ENCODE peak calls at places on chromosomes 2 and 18, in eight cellular contexts. E, U, T, N, L, H, K and O are unnamed samples.

GRCh38 chr2:119383410-119384140 is 16.8 kb downstream of the DBI start:
- DNase-seq in E (peak; percentile 90), U (peak; percentile 33), K (no peak), N (no peak), T (peak; percentile 56), L (peak; percentile 25), H (no peak), O (peak; percentile 41)

GRCh38 chr2:240988571-240989271 is 9.7 kb upstream of the SNED1 start:
- DNase-seq in T (no peak), L (no peak), H (no peak), E (peak; percentile 1), N (no peak), K (peak; percentile 54), U (no peak), O (peak; percentile 41)

GRCh38 chr2:130198343-130198742 is at the start of gene TUBA3E:
- DNase-seq in L (no peak), H (no peak), T (no peak), K (no peak), E (no peak), U (no peak), N (no peak), O (no peak)

GRCh38 chr18:59660976-59661743 is 36.1 kb downstream of the CCBE1 start:
- DNase-seq in N (peak; percentile 40), L (no peak), E (no peak), T (no peak), K (no peak), H (peak; percentile 83), U (no peak), O (no peak)

GRCh38 chr18:3151379-3152264 is 68.1 kb downstream of the MYOM1 start:
- DNase-seq in E (no peak), H (peak; percentile 54), L (no peak), U (peak; percentile 35), N (peak; percentile 2), K (no peak), T (peak; percentile 59), O (no peak)

GRCh38 chr2:81894451-81894990 is 1590.0 kb upstream of the LRRTM1 start:
- DNase-seq in L (no peak), N (no peak), H (peak; percentile 70), E (no peak), T (no peak), K (no peak), U (peak; percentile 49), O (no peak)

GRCh38 chr2:167761465-167762136 is 485.8 kb downstream of the STK39 start:
- DNase-seq in E (no peak), K (no peak), U (peak; percentile 20), N (no peak), H (no peak), L (no peak), T (no peak), O (no peak)

GRCh38 chr2:239882781-239883180 is 142.4 kb downstream of the NDUFA10 start:
- DNase-seq in N (no peak), K (no peak), H (no peak), E (no peak), L (no peak), T (no peak), U (no peak), O (peak; percentile 57)

GRCh38 chr2:86592547-86593230 is 29.4 kb upstream of the CHMP3 start:
- DNase-seq in K (peak; percentile 66), N (peak; percentile 22), E (no peak), H (no peak), T (no peak), L (no peak), U (no peak), O (peak; percentile 27)

GRCh38 chr18:6414118-6414722 is 491 bp downstream of the L3MBTL4 start:
- DNase-seq in N (no peak), U (peak; percentile 80), T (no peak), L (peak; percentile 72), E (peak; percentile 84), H (peak; percentile 18), K (peak; percentile 80), O (peak; percentile 87)

GRCh38 chr2:20614201-20615045 is 36.5 kb downstream of the HS1BP3 start:
- DNase-seq in K (peak; percentile 72), L (no peak), H (peak; percentile 62), E (peak; percentile 64), T (peak; percentile 23), N (peak; percentile 38), U (no peak), O (peak; percentile 56)

GRCh38 chr2:128681351-128681906 is 362.8 kb upstream of the HS6ST1 start:
- DNase-seq in H (no peak), N (no peak), L (peak; percentile 4), E (no peak), U (no peak), T (no peak), K (no peak), O (no peak)

GRCh38 chr2:239406316-239406995 is 5.6 kb upstream of the HDAC4 start:
- DNase-seq in N (no peak), E (no peak), L (no peak), K (no peak), T (no peak), H (no peak), U (no peak), O (peak; percentile 37)

GRCh38 chr2:174024524-174025270 is 59.5 kb upstream of the SP3 start:
- DNase-seq in E (peak; percentile 67), K (peak; percentile 96), L (peak; percentile 62), H (peak; percentile 93), U (peak; percentile 77), T (no peak), N (peak; percentile 84), O (no peak)
- H3K4me1 ChIP-seq in E (no peaks in the 10 kb centered on the region), K (no peaks in the 10 kb centered on the region), L (peaks cover 5% of the 10 kb centered on the region), H (peaks cover 16% of the 10 kb centered on the region), U (peaks cover 50% of the 10 kb centered on the region), T (peaks cover 7% of the 10 kb centered on the region), N (peaks cover 30% of the 10 kb centered on the region), O (no peaks in the 10 kb centered on the region)

GRCh38 chr18:41099451-41099850 is 855.6 kb upstream of the PIK3C3 start:
- DNase-seq in T (no peak), H (no peak), L (no peak), E (no peak), K (no peak), N (peak; percentile 42), U (no peak), O (no peak)

DNA sequence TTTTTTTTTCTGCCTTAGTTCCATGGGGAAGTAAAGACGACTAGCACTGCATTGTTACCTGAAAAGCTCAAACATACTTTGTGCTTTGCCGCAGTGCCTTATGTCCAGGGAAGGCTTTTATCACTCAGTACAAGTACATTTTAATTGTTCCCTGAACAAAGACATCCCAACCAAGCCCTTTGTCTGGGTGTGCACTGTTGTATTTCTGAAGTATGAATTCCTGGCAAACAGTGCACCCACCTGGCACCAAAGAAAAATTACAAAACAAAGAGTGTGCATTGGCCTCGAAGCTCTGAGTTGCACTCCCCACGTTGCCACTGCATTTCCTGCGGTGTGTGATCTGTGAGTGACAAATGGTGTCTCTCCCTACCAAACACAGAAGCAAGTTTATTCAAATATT is 858.5 kb upstream of the PIK3C3 start:
- DNase-seq in E (no peak), H (peak; percentile 58), N (peak; percentile 57), T (no peak), L (no peak), U (peak; percentile 14), K (no peak), O (no peak)
- TF ChIP-seq CTCF in E (no peak), H (no peak), N (peak; percentile 29), T (no peak), L (no peak), U (peak; percentile 40), K (no peak), O (no peak)

GRCh38 chr18:22055466-22055865 is 113.9 kb upstream of the GATA6 start:
- DNase-seq in U (no peak), E (no peak), N (no peak), L (no peak), H (no peak), K (no peak), T (no peak), O (no peak)

GRCh38 chr18:22063077-22063476 is 106.3 kb upstream of the GATA6 start:
- DNase-seq in T (no peak), N (no peak), H (no peak), L (no peak), E (no peak), U (no peak), K (no peak), O (no peak)

GRCh38 chr18:22056962-22057361 is 112.4 kb upstream of the GATA6 start:
- DNase-seq in H (no peak), L (no peak), K (no peak), E (no peak), N (no peak), U (no peak), T (no peak), O (no peak)

GRCh38 chr18:22060361-22060760 is 109.0 kb upstream of the GATA6 start:
- DNase-seq in L (no peak), U (no peak), K (no peak), H (no peak), T (no peak), N (no peak), E (no peak), O (no peak)

GRCh38 chr18:22057908-22058527 is 111.4 kb upstream of the GATA6 start:
- DNase-seq in H (no peak), L (peak; percentile 52), T (no peak), N (peak; percentile 4), E (peak; percentile 40), K (no peak), U (peak; percentile 50), O (no peak)
- H3K27ac ChIP-seq in H (no peak overlapping the region), L (peak overlapping the region; percentile 3), T (no peak overlapping the region), N (no peak overlapping the region), E (peak overlapping the region; percentile 51), K (no peak overlapping the region), U (peak overlapping the region; percentile 94), O (no peak overlapping the region)

DNA sequence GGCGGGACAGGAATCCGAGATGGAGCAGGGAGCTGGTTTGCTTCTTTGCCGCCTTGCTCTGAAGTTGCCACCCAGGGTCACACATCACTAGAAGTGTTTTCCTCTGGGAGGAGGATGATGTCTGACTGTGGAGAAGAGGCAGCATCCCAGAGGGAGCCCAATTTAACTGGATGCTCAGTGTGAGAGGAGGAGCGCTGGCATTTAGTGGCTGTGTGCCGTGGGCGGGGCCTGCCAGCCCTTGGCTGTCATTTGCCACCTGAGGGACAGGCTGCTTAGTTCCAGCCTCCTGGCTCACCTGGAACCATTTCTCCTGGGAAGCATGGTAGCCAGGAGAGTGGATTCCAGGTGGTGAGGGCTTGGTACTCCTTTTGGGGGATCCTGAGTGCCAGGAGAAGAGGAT is 9.6 kb downstream of the B3GNT2 start:
- DNase-seq in H (no peak), E (no peak), N (no peak), K (no peak), U (no peak), L (no peak), T (no peak), O (no peak)
- H3K4me1 ChIP-seq in H (no peaks in the 10 kb centered on the region), E (peaks cover 54% of the 10 kb centered on the region), N (no peaks in the 10 kb centered on the region), K (no peaks in the 10 kb centered on the region), U (peaks cover 10% of the 10 kb centered on the region), L (no peaks in the 10 kb centered on the region), T (peaks cover 38% of the 10 kb centered on the region), O (peaks cover 26% of the 10 kb centered on the region)

GRCh38 chr18:11309172-11309571 is 159.8 kb upstream of the PIEZO2 start:
- DNase-seq in E (no peak), T (peak; percentile 45), K (no peak), L (no peak), H (peak; percentile 24), N (no peak), U (no peak), O (peak; percentile 62)
- TF ChIP-seq CTCF in E (no peak), T (peak; percentile 59), K (no peak), L (no peak), H (no peak), N (peak; percentile 9), U (peak; percentile 20), O (peak; percentile 15)